ENCODE peak calls at places on chromosome 17, in six cellular contexts. One of them, this sample, is unnamed.

GRCh38 chr17:19398301-19399181 is 11.6 kb upstream of the MFAP4 start:
- DNase-seq in HuH-7: no peak
- DNase-seq in NCI-H524: no peak
- DNase-seq in non-pigmented ciliary epithelial cell: no peak
- DNase-seq in esophagus squamous epithelium: no peak
- DNase-seq in HuH-7.5: no peak
- DNase-seq in this sample: no peak

GRCh38 chr17:80931421-80932265 is 60.0 kb upstream of the CHMP6 start:
- DNase-seq in HuH-7: no peak
- DNase-seq in NCI-H524: no peak
- DNase-seq in non-pigmented ciliary epithelial cell: peak; percentile 70
- DNase-seq in esophagus squamous epithelium: no peak
- DNase-seq in HuH-7.5: no peak
- DNase-seq in this sample: peak; percentile 73

GRCh38 chr17:43396491-43397060 is 2.2 kb upstream of the ARL4D start:
- DNase-seq in HuH-7: no peak
- DNase-seq in NCI-H524: peak; percentile 85
- DNase-seq in non-pigmented ciliary epithelial cell: no peak
- DNase-seq in esophagus squamous epithelium: no peak
- DNase-seq in HuH-7.5: no peak
- DNase-seq in this sample: no peak

GRCh38 chr17:78875738-78876597 is 27.0 kb downstream of the CEP295NL start:
- DNase-seq in HuH-7: no peak
- DNase-seq in NCI-H524: peak; percentile 96
- DNase-seq in non-pigmented ciliary epithelial cell: no peak
- DNase-seq in esophagus squamous epithelium: no peak
- DNase-seq in HuH-7.5: no peak
- DNase-seq in this sample: no peak

GRCh38 chr17:72219136-72219823 is 98.5 kb downstream of the SOX9 start:
- DNase-seq in HuH-7: no peak
- DNase-seq in NCI-H524: peak; percentile 22
- DNase-seq in non-pigmented ciliary epithelial cell: no peak
- DNase-seq in esophagus squamous epithelium: no peak
- DNase-seq in HuH-7.5: no peak
- DNase-seq in this sample: no peak

GRCh38 chr17:28684963-28685362 is 23.0 kb downstream of the SUPT6H start:
- DNase-seq in HuH-7: peak; percentile 44
- DNase-seq in NCI-H524: peak; percentile 99
- DNase-seq in non-pigmented ciliary epithelial cell: no peak
- DNase-seq in esophagus squamous epithelium: no peak
- DNase-seq in HuH-7.5: no peak
- DNase-seq in this sample: no peak

GRCh38 chr17:48456584-48456983 is 26.6 kb upstream of the SKAP1 start:
- DNase-seq in HuH-7: no peak
- DNase-seq in NCI-H524: no peak
- DNase-seq in non-pigmented ciliary epithelial cell: no peak
- DNase-seq in esophagus squamous epithelium: no peak
- DNase-seq in HuH-7.5: no peak
- DNase-seq in this sample: no peak

GRCh38 chr17:82665226-82665625 is 17.0 kb upstream of the WDR45B start:
- DNase-seq in HuH-7: no peak
- DNase-seq in NCI-H524: no peak
- DNase-seq in non-pigmented ciliary epithelial cell: no peak
- DNase-seq in esophagus squamous epithelium: no peak
- DNase-seq in HuH-7.5: no peak
- DNase-seq in this sample: no peak

GRCh38 chr17:31582151-31582907 is 190.9 kb downstream of the RAB11FIP4 start:
- DNase-seq in HuH-7: no peak
- DNase-seq in NCI-H524: no peak
- DNase-seq in non-pigmented ciliary epithelial cell: no peak
- DNase-seq in esophagus squamous epithelium: no peak
- DNase-seq in HuH-7.5: no peak
- DNase-seq in this sample: no peak

GRCh38 chr17:45334701-45335677 is 18.2 kb upstream of the MAP3K14 start:
- DNase-seq in HuH-7: no peak
- DNase-seq in NCI-H524: no peak
- DNase-seq in non-pigmented ciliary epithelial cell: no peak
- DNase-seq in esophagus squamous epithelium: no peak
- DNase-seq in HuH-7.5: no peak
- DNase-seq in this sample: no peak

GRCh38 chr17:13462161-13462560 is 139.6 kb downstream of the HS3ST3A1 start:
- DNase-seq in HuH-7: no peak
- DNase-seq in NCI-H524: no peak
- DNase-seq in non-pigmented ciliary epithelial cell: no peak
- DNase-seq in esophagus squamous epithelium: no peak
- DNase-seq in HuH-7.5: no peak
- DNase-seq in this sample: no peak

GRCh38 chr17:63740464-63741181 is 976 bp downstream of the STRADA start:
- DNase-seq in HuH-7: no peak
- DNase-seq in NCI-H524: no peak
- DNase-seq in non-pigmented ciliary epithelial cell: no peak
- DNase-seq in esophagus squamous epithelium: no peak
- DNase-seq in HuH-7.5: no peak
- DNase-seq in this sample: no peak

GRCh38 chr17:15931394-15931793 is 13.5 kb upstream of the ADORA2B start:
- DNase-seq in HuH-7: no peak
- DNase-seq in NCI-H524: no peak
- DNase-seq in non-pigmented ciliary epithelial cell: no peak
- DNase-seq in esophagus squamous epithelium: no peak
- DNase-seq in HuH-7.5: no peak
- DNase-seq in this sample: no peak

GRCh38 chr17:51860934-51861561 is 297.5 kb downstream of the CA10 start:
- DNase-seq in HuH-7: peak; percentile 39
- DNase-seq in NCI-H524: peak; percentile 56
- DNase-seq in non-pigmented ciliary epithelial cell: no peak
- DNase-seq in esophagus squamous epithelium: no peak
- DNase-seq in HuH-7.5: peak; percentile 17
- DNase-seq in this sample: peak; percentile 43

GRCh38 chr17:73819440-73820395 is 175.5 kb upstream of the SDK2 start:
- DNase-seq in HuH-7: no peak
- DNase-seq in NCI-H524: no peak
- DNase-seq in non-pigmented ciliary epithelial cell: no peak
- DNase-seq in esophagus squamous epithelium: no peak
- DNase-seq in HuH-7.5: no peak
- DNase-seq in this sample: no peak

GRCh38 chr17:64281962-64282752 is 19.1 kb upstream of the TEX2 start:
- DNase-seq in HuH-7: peak; percentile 41
- DNase-seq in NCI-H524: peak; percentile 75
- DNase-seq in non-pigmented ciliary epithelial cell: peak; percentile 44
- DNase-seq in esophagus squamous epithelium: no peak
- DNase-seq in HuH-7.5: peak; percentile 48
- DNase-seq in this sample: peak; percentile 69

GRCh38 chr17:79950711-79951110 is 85.0 kb downstream of the TBC1D16 start:
- DNase-seq in HuH-7: peak; percentile 90
- DNase-seq in NCI-H524: no peak
- DNase-seq in non-pigmented ciliary epithelial cell: no peak
- DNase-seq in esophagus squamous epithelium: no peak
- DNase-seq in HuH-7.5: no peak
- DNase-seq in this sample: no peak